ENCODE peak calls at places on chromosomes 2 and 18, in six cellular contexts. X is Kasumi-1, Y is dermis microvascular lymphatic vessel endothelial cell, M is A549, H is ascending aorta, V is mammary epithelial cell. S is an unnamed sample.

GRCh38 chr2:18426174-18426573 is 134.3 kb downstream of the RDH14 start:
- DNase-seq in X (no peak), Y (no peak), M (no peak), H (no peak), V (no peak), S (no peak)

GRCh38 chr2:54680397-54681032 is 42.9 kb upstream of the EML6 start:
- DNase-seq in X (peak; percentile 32), Y (no peak), M (no peak), H (no peak), V (peak; percentile 64), S (no peak)

GRCh38 chr18:77103991-77104521 is 28.5 kb downstream of the MBP start:
- DNase-seq in X (no peak), Y (no peak), M (no peak), H (no peak), V (no peak), S (no peak)

GRCh38 chr18:64972545-64972944 is 778.3 kb upstream of the CDH7 start:
- DNase-seq in X (no peak), Y (no peak), M (no peak), H (no peak), V (no peak), S (no peak)

GRCh38 chr2:10288606-10289005 is 14.1 kb upstream of the HPCAL1 start:
- DNase-seq in X (no peak), Y (no peak), M (no peak), H (no peak), V (no peak), S (no peak)

GRCh38 chr2:132670104-132670960 is at the start of gene LYPD1:
- DNase-seq in X (no peak), Y (no peak), M (peak; percentile 38), H (no peak), V (peak; percentile 12), S (no peak)

GRCh38 chr2:173553589-173553988 is 198.9 kb downstream of the CDCA7 start:
- DNase-seq in X (no peak), Y (no peak), M (peak; percentile 42), H (no peak), V (no peak), S (no peak)

GRCh38 chr18:48771641-48772380 is 179.0 kb downstream of the SMAD7 start:
- DNase-seq in X (peak; percentile 49), Y (no peak), M (no peak), H (no peak), V (peak; percentile 8), S (no peak)

GRCh38 chr2:31428001-31428418 is 13.5 kb upstream of the XDH start:
- DNase-seq in X (no peak), Y (no peak), M (peak; percentile 52), H (no peak), V (peak; percentile 56), S (no peak)

GRCh38 chr2:109545828-109546713 is 67.7 kb downstream of the SEPTIN10 start:
- DNase-seq in X (peak; percentile 84), Y (peak; percentile 41), M (peak; percentile 69), H (no peak), V (peak; percentile 35), S (peak; percentile 45)

GRCh38 chr2:136131484-136131960 is 13.6 kb upstream of the CXCR4 start:
- DNase-seq in X (no peak), Y (no peak), M (no peak), H (no peak), V (no peak), S (no peak)

GRCh38 chr2:904243-905024 is 46.2 kb upstream of the SNTG2 start:
- DNase-seq in X (no peak), Y (no peak), M (no peak), H (no peak), V (no peak), S (no peak)

GRCh38 chr2:241269707-241270520 is 45.6 kb downstream of the HDLBP start:
- DNase-seq in X (no peak), Y (no peak), M (no peak), H (no peak), V (no peak), S (no peak)

GRCh38 chr18:77737412-77737811 is 487.8 kb downstream of the GALR1 start:
- DNase-seq in X (no peak), Y (no peak), M (no peak), H (no peak), V (no peak), S (no peak)

GRCh38 chr2:46116616-46117015 is 180.6 kb upstream of the EPAS1 start:
- DNase-seq in X (no peak), Y (no peak), M (no peak), H (no peak), V (no peak), S (no peak)

GRCh38 chr18:59539108-59539507 is 158.1 kb downstream of the CCBE1 start:
- DNase-seq in X (no peak), Y (no peak), M (no peak), H (no peak), V (no peak), S (no peak)

GRCh38 chr2:118847447-118848172 is at the start of gene EN1:
- DNase-seq in X (no peak), Y (no peak), M (peak; percentile 56), H (no peak), V (no peak), S (peak; percentile 38)

GRCh38 chr2:137677466-137677865 is 286.8 kb upstream of the HNMT start:
- DNase-seq in X (no peak), Y (no peak), M (no peak), H (no peak), V (no peak), S (no peak)

GRCh38 chr2:219155054-219155644 is 5.5 kb downstream of the NHEJ1 start:
- DNase-seq in X (peak; percentile 65), Y (peak; percentile 57), M (peak; percentile 77), H (no peak), V (peak; percentile 54), S (peak; percentile 65)

GRCh38 chr2:128259585-128259984 is 59.1 kb downstream of the HS6ST1 start:
- DNase-seq in X (no peak), Y (no peak), M (no peak), H (no peak), V (no peak), S (no peak)

GRCh38 chr2:204665244-204665643 is 120.0 kb downstream of the PARD3B start:
- DNase-seq in X (no peak), Y (peak; percentile 35), M (peak; percentile 67), H (no peak), V (peak; percentile 7), S (no peak)